ENCODE peak calls at places on chromosomes 3 and 15, in seven cellular contexts. Z, M, H, V, O, I and K are unnamed samples.

GRCh38 chr15:22919171-22919570 is 61.0 kb downstream of the CYFIP1 start:
- DNase-seq in Z (no peak), M (no peak), H (no peak), V (no peak), O (no peak), I (no peak), K (no peak)

GRCh38 chr15:69595009-69595825 is 142.6 kb downstream of the RPLP1 start:
- DNase-seq in Z (no peak), M (no peak), H (no peak), V (no peak), O (no peak), I (no peak), K (no peak)

GRCh38 chr3:64889991-64890390 is 202.2 kb upstream of the ADAMTS9 start:
- DNase-seq in Z (peak; percentile 58), M (no peak), H (peak; percentile 75), V (peak; percentile 11), O (no peak), I (no peak), K (no peak)

GRCh38 chr3:78791745-78792144 is 976.1 kb downstream of the ROBO1 start:
- DNase-seq in Z (peak; percentile 10), M (no peak), H (no peak), V (no peak), O (no peak), I (no peak), K (no peak)

GRCh38 chr3:42660898-42661297 is 7.4 kb downstream of the ZBTB47 start:
- DNase-seq in Z (no peak), M (no peak), H (no peak), V (peak; percentile 51), O (peak; percentile 61), I (no peak), K (no peak)

GRCh38 chr3:10522646-10523303 is 17.4 kb upstream of the ATP2B2 start:
- DNase-seq in Z (no peak), M (no peak), H (no peak), V (no peak), O (no peak), I (no peak), K (no peak)

GRCh38 chr3:59451800-59452741 is 402.2 kb upstream of the CFAP20DC start:
- DNase-seq in Z (no peak), M (no peak), H (no peak), V (no peak), O (no peak), I (no peak), K (peak; percentile 12)

GRCh38 chr3:14118400-14119165 is 6.1 kb downstream of the CHCHD4 start:
- DNase-seq in Z (no peak), M (no peak), H (peak; percentile 62), V (no peak), O (peak; percentile 93), I (no peak), K (peak; percentile 82)

GRCh38 chr15:52217186-52217585 is 26.0 kb upstream of the GNB5 start:
- DNase-seq in Z (no peak), M (peak; percentile 27), H (no peak), V (peak; percentile 71), O (no peak), I (no peak), K (no peak)

GRCh38 chr3:82179291-82179690 is 417.8 kb upstream of the GBE1 start:
- DNase-seq in Z (no peak), M (no peak), H (no peak), V (no peak), O (no peak), I (no peak), K (no peak)

GRCh38 chr3:172155880-172156279 is 116.5 kb downstream of the FNDC3B start:
- DNase-seq in Z (no peak), M (no peak), H (no peak), V (peak; percentile 62), O (no peak), I (no peak), K (no peak)

GRCh38 chr15:53511175-53511574 is 248.3 kb downstream of the WDR72 start:
- DNase-seq in Z (no peak), M (no peak), H (no peak), V (no peak), O (peak; percentile 7), I (no peak), K (no peak)

GRCh38 chr3:127043041-127043641 is 60.2 kb downstream of the PLXNA1 start:
- DNase-seq in Z (no peak), M (no peak), H (no peak), V (peak; percentile 54), O (no peak), I (peak; percentile 59), K (peak; percentile 50)

GRCh38 chr15:63367390-63367789 is 14.3 kb downstream of the CA12 start:
- DNase-seq in Z (no peak), M (no peak), H (no peak), V (no peak), O (no peak), I (no peak), K (no peak)

GRCh38 chr3:131036200-131036816 is 9.6 kb downstream of the NEK11 start:
- DNase-seq in Z (no peak), M (no peak), H (peak; percentile 88), V (no peak), O (no peak), I (peak; percentile 58), K (peak; percentile 70)

GRCh38 chr3:15924914-15925313 is 127.1 kb upstream of the ANKRD28 start:
- DNase-seq in Z (no peak), M (no peak), H (no peak), V (no peak), O (no peak), I (no peak), K (no peak)

GRCh38 chr15:99424978-99425665 is 140.7 kb upstream of the MEF2A start:
- DNase-seq in Z (peak; percentile 64), M (no peak), H (peak; percentile 90), V (no peak), O (peak; percentile 54), I (peak; percentile 95), K (peak; percentile 90)

GRCh38 chr3:38577089-38578080 is 72.1 kb downstream of the SCN5A start:
- DNase-seq in Z (no peak), M (no peak), H (no peak), V (peak; percentile 17), O (no peak), I (no peak), K (no peak)

GRCh38 chr3:186589856-186590579 is 19.5 kb downstream of the DNAJB11 start:
- DNase-seq in Z (no peak), M (no peak), H (peak; percentile 20), V (no peak), O (peak; percentile 69), I (peak; percentile 94), K (peak; percentile 49)

GRCh38 chr3:126519506-126520455 is 2.2 kb upstream of the UROC1 start:
- DNase-seq in Z (no peak), M (no peak), H (no peak), V (no peak), O (peak; percentile 32), I (no peak), K (no peak)

GRCh38 chr3:59263152-59263551 is 213.3 kb upstream of the CFAP20DC start:
- DNase-seq in Z (no peak), M (no peak), H (no peak), V (no peak), O (no peak), I (no peak), K (no peak)

GRCh38 chr3:30162579-30162978 is 443.8 kb upstream of the TGFBR2 start:
- DNase-seq in Z (no peak), M (no peak), H (peak; percentile 91), V (no peak), O (no peak), I (peak; percentile 57), K (peak; percentile 96)

GRCh38 chr3:38627956-38628355 is 21.5 kb downstream of the SCN5A start:
- DNase-seq in Z (peak; percentile 66), M (no peak), H (no peak), V (peak; percentile 89), O (peak; percentile 20), I (no peak), K (no peak)

GRCh38 chr15:76809704-76810103 is 95.4 kb downstream of the SCAPER start:
- DNase-seq in Z (no peak), M (no peak), H (no peak), V (no peak), O (no peak), I (no peak), K (no peak)
- H3K36me3 ChIP-seq in Z (no peaks in the 10 kb centered on the region), M (no peaks in the 10 kb centered on the region), H (no peaks in the 10 kb centered on the region), V (no peaks in the 10 kb centered on the region), O (no peaks in the 10 kb centered on the region), I (no peaks in the 10 kb centered on the region), K (no peaks in the 10 kb centered on the region)

DNA sequence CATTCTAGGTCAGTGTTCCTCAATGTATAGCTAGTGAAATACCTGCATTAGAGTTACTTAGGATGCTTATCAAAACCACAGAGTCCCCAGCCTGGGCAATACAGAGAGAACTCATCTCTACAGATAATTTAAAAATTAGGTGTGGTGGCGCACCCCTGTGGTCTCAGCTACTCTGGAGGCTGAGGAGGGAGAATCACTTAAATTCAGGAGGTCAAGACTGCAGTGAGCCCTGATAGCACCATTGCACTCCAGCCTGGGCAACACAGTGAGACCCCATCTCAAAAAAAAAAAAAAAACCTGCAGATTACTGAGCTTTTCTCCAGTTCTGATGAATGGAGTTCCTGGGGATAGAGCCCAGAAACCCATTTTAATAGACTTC is 10.1 kb upstream of the MINDY2 start:
- DNase-seq in Z (no peak), M (no peak), H (no peak), V (no peak), O (no peak), I (no peak), K (no peak)
- TF ChIP-seq CTCF in Z (no peak), M (no peak), H (no peak), V (no peak), O (peak; percentile 26), I (no peak), K (no peak)

DNA sequence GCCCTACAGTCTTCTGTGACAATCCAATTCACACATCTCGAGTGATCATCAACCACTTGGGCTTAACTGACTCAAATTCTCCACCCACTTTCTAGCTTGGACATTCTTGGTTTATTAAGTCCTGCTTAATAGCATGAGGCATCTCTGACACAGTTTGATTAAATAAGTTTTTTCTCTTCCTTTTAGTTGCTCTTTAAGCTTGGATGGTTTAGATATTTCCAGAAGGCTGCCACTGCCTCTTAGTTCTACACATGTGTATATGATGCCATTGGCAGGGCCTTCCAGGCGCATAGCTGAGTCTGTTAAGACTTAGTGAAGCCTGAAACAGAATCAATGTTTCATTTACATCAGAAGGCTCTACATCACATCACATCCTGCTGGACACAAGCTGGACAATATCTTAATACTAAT is 24.3 kb upstream of the VEPH1 start:
- DNase-seq in Z (no peak), M (no peak), H (peak; percentile 50), V (no peak), O (no peak), I (no peak), K (peak; percentile 72)
- H2AFZ ChIP-seq in Z (peak overlapping the region; percentile 30), M (no peak overlapping the region), H (no peak overlapping the region), V (no peak overlapping the region), O (no peak overlapping the region), I (no peak overlapping the region), K (peak overlapping the region; percentile 45)

GRCh38 chr3:62732183-62732904 is 142.9 kb downstream of the CADPS start:
- DNase-seq in Z (no peak), M (no peak), H (no peak), V (no peak), O (peak; percentile 88), I (no peak), K (no peak)
- H3K36me3 ChIP-seq in Z (no peaks in the 10 kb centered on the region), M (no peaks in the 10 kb centered on the region), H (no peaks in the 10 kb centered on the region), V (no peaks in the 10 kb centered on the region), O (no peaks in the 10 kb centered on the region), I (no peaks in the 10 kb centered on the region), K (no peaks in the 10 kb centered on the region)

DNA sequence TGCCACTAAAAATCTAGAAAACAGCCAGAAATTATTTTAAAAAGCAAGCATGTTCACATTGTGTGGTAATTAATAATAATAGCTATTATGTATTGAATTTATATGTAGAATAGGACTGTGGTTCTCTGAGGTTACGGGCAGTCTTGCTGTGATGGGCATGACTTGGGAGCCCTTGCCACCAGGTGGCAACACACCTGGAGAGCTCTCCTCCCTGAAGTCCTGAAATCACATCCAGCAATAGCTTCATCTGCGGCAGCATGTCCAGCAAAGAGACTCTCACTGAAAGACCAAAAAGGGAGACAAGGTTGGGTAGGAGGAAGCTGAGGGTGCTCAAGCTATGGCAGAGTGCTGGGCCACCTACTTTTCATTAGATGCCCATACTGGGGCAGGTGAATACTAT is 206.8 kb upstream of the IL12A start:
- DNase-seq in Z (no peak), M (no peak), H (no peak), V (no peak), O (no peak), I (no peak), K (no peak)
- TF ChIP-seq CTCF in Z (no peak), M (peak; percentile 24), H (no peak), V (peak; percentile 36), O (peak; percentile 44), I (peak; percentile 41), K (no peak)